ENCODE peak calls at places on chromosome 16, in four cellular contexts. L, M, H and J are unnamed samples.

GRCh38 chr16:17474572-17474971 is 3.8 kb upstream of the XYLT1 start:
- DNase-seq in L (no peak), M (no peak), H (no peak), J (no peak)

GRCh38 chr16:12819126-12820117 is 15.7 kb upstream of the CPPED1 start:
- DNase-seq in L (peak; percentile 71), M (peak; percentile 63), H (peak; percentile 65), J (peak; percentile 54)

GRCh38 chr16:73976661-73977060 is 320.0 kb upstream of the PSMD7 start:
- DNase-seq in L (no peak), M (no peak), H (no peak), J (no peak)

GRCh38 chr16:11139624-11140375 is 116.2 kb downstream of the SOCS1 start:
- DNase-seq in L (no peak), M (no peak), H (no peak), J (no peak)

GRCh38 chr16:19830902-19831555 is 53.6 kb downstream of the GPRC5B start:
- DNase-seq in L (no peak), M (no peak), H (no peak), J (no peak)

GRCh38 chr16:68901910-68902309 is 58.6 kb downstream of the TANGO6 start:
- DNase-seq in L (peak; percentile 77), M (peak; percentile 13), H (no peak), J (no peak)

GRCh38 chr16:54447606-54448440 is 161.2 kb upstream of the IRX3 start:
- DNase-seq in L (peak; percentile 97), M (peak; percentile 49), H (no peak), J (no peak)

GRCh38 chr16:89391-90302 is 11.6 kb downstream of the MPG start:
- DNase-seq in L (no peak), M (no peak), H (no peak), J (no peak)

GRCh38 chr16:8714143-8714542 is 39.7 kb downstream of the ABAT start:
- DNase-seq in L (no peak), M (no peak), H (no peak), J (no peak)

GRCh38 chr16:3183445-3184139 is 4.4 kb upstream of the OR1F1 start:
- DNase-seq in L (peak; percentile 17), M (no peak), H (no peak), J (no peak)

GRCh38 chr16:50207652-50208051 is 54.5 kb downstream of the TENT4B start:
- DNase-seq in L (peak; percentile 85), M (no peak), H (no peak), J (no peak)
- H3K4me1 ChIP-seq in L (peaks cover 67% of the 10 kb centered on the region), M (peaks cover 71% of the 10 kb centered on the region), H (peaks cover 43% of the 10 kb centered on the region), J (peaks cover 4% of the 10 kb centered on the region)

GRCh38 chr16:76360384-76360783 is 83.2 kb downstream of the CNTNAP4 start:
- DNase-seq in L (no peak), M (no peak), H (no peak), J (no peak)
- H3K4me1 ChIP-seq in L (no peaks in the 10 kb centered on the region), M (no peaks in the 10 kb centered on the region), H (no peaks in the 10 kb centered on the region), J (no peaks in the 10 kb centered on the region)

GRCh38 chr16:1774456-1774795 is 1.5 kb upstream of the MRPS34 start:
- DNase-seq in L (no peak), M (no peak), H (no peak), J (no peak)
- H3K4me1 ChIP-seq in L (peaks cover 9% of the 10 kb centered on the region), M (peaks cover 20% of the 10 kb centered on the region), H (peaks cover 22% of the 10 kb centered on the region), J (peaks cover 19% of the 10 kb centered on the region)

GRCh38 chr16:57541754-57542435 is 548 bp upstream of the ADGRG5 start:
- DNase-seq in L (no peak), M (no peak), H (no peak), J (no peak)

GRCh38 chr16:57539072-57539796 is 2.9 kb upstream of the CCDC102A start:
- DNase-seq in L (no peak), M (no peak), H (no peak), J (no peak)

GRCh38 chr16:57538235-57538711 is 1.9 kb upstream of the CCDC102A start:
- DNase-seq in L (no peak), M (no peak), H (no peak), J (no peak)

GRCh38 chr16:57540906-57541753 is 1.3 kb upstream of the ADGRG5 start:
- DNase-seq in L (no peak), M (no peak), H (no peak), J (no peak)

DNA sequence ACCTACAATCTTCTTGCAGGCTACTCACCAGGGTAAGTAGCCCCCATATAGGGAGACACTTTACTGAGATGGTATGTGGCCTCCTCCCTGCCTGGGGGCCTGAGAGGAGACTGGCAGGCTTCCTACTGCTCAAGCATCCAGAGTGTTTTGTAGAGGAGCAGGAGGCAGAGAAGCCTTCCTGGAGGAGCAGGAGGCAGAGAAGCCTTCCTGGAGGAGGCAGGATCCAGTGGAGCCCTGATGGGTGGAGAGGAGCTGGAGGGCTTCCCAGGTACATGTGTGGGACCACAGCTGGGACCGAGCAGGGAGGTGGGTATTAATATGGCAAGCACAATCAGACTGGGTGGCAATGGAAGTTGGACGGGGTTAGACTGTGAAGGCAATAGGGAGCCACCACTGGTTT is 2.1 kb upstream of the ADGRG5 start:
- DNase-seq in L (no peak), M (no peak), H (no peak), J (no peak)
- H3K4me1 ChIP-seq in L (peaks cover 4% of the 10 kb centered on the region), M (peaks cover 6% of the 10 kb centered on the region), H (peaks cover 12% of the 10 kb centered on the region), J (peaks cover 23% of the 10 kb centered on the region)